ENCODE peak calls at places on chromosomes 16 and 17, in four cellular contexts. E, N, G and P are unnamed samples.

GRCh38 chr17:40953876-40954275 is 12.9 kb downstream of the KRT39 start:
- DNase-seq in E (no peak), N (no peak), G (peak), P (no peak)

GRCh38 chr16:22063888-22064467 is 28.4 kb upstream of the VWA3A start:
- DNase-seq in E (no peak), N (no peak), G (no peak), P (no peak)

GRCh38 chr17:3835410-3836229 is 10.4 kb downstream of the NCBP3 start:
- DNase-seq in E (no peak), N (no peak), G (no peak), P (no peak)

GRCh38 chr16:81121474-81121990 is 25.3 kb upstream of the GCSH start:
- DNase-seq in E (no peak), N (no peak), G (no peak), P (no peak)

GRCh38 chr16:10876799-10877341 is at the start of gene CIITA:
- DNase-seq in E (no peak), N (no peak), G (peak), P (no peak)

GRCh38 chr17:50586421-50587247 is 26.1 kb downstream of the CACNA1G start:
- DNase-seq in E (no peak), N (no peak), G (no peak), P (no peak)

GRCh38 chr16:11291021-11291716 is 10.0 kb upstream of the PRM1 start:
- DNase-seq in E (no peak), N (no peak), G (no peak), P (no peak)

GRCh38 chr16:87407511-87408112 is 15.5 kb downstream of the MAP1LC3B start:
- DNase-seq in E (no peak), N (no peak), G (peak), P (no peak)

GRCh38 chr17:58193641-58194259 is 1.2 kb downstream of the EPX start:
- DNase-seq in E (peak), N (no peak), G (no peak), P (peak)

GRCh38 chr16:88705746-88706287 is 391 bp downstream of the RNF166 start:
- DNase-seq in E (no peak), N (no peak), G (no peak), P (no peak)

GRCh38 chr17:64540118-64540776 is 33.5 kb downstream of the CEP95 start:
- DNase-seq in E (no peak), N (no peak), G (no peak), P (no peak)

GRCh38 chr16:82841108-82841507 is 214.3 kb downstream of the CDH13 start:
- DNase-seq in E (no peak), N (no peak), G (no peak), P (no peak)

GRCh38 chr17:66775262-66775661 is 59.7 kb upstream of the CACNG5 start:
- DNase-seq in E (no peak), N (no peak), G (no peak), P (peak)
- H3K9ac ChIP-seq in E (no peak), N (no peak), G (no peak), P (no peak)

GRCh38 chr17:48002920-48003685 is 32.2 kb downstream of the CDK5RAP3 start:
- DNase-seq in E (no peak), N (no peak), G (no peak), P (peak)
- H2AFZ ChIP-seq in E (peak), N (peak), G (peak), P (peak)

GRCh38 chr17:27349540-27350021 is 55.7 kb downstream of the WSB1 start:
- DNase-seq in E (no peak), N (no peak), G (peak), P (no peak)
- H3K9ac ChIP-seq in E (no peak), N (no peak), G (peak), P (no peak)

GRCh38 chr17:69606142-69606800 is 191.8 kb downstream of the MAP2K6 start:
- DNase-seq in E (no peak), N (no peak), G (no peak), P (no peak)

GRCh38 chr17:69608808-69609494 is 194.5 kb downstream of the MAP2K6 start:
- DNase-seq in E (no peak), N (no peak), G (no peak), P (no peak)

GRCh38 chr17:69607162-69607834 is 192.8 kb downstream of the MAP2K6 start:
- DNase-seq in E (no peak), N (peak), G (peak), P (peak)

GRCh38 chr17:69608114-69608513 is 193.6 kb downstream of the MAP2K6 start:
- DNase-seq in E (no peak), N (no peak), G (no peak), P (no peak)

GRCh38 chr17:69609495-69610315 is 195.2 kb downstream of the MAP2K6 start:
- DNase-seq in E (peak), N (no peak), G (peak), P (no peak)
- H2AFZ ChIP-seq in E (no peak), N (no peak), G (peak), P (peak)

GRCh38 chr16:9047689-9048301 is 43.6 kb upstream of the HAPSTR1 start:
- DNase-seq in E (peak), N (peak), G (peak), P (no peak)
- H3K9ac ChIP-seq in E (peak), N (no peak), G (peak), P (peak)

DNA sequence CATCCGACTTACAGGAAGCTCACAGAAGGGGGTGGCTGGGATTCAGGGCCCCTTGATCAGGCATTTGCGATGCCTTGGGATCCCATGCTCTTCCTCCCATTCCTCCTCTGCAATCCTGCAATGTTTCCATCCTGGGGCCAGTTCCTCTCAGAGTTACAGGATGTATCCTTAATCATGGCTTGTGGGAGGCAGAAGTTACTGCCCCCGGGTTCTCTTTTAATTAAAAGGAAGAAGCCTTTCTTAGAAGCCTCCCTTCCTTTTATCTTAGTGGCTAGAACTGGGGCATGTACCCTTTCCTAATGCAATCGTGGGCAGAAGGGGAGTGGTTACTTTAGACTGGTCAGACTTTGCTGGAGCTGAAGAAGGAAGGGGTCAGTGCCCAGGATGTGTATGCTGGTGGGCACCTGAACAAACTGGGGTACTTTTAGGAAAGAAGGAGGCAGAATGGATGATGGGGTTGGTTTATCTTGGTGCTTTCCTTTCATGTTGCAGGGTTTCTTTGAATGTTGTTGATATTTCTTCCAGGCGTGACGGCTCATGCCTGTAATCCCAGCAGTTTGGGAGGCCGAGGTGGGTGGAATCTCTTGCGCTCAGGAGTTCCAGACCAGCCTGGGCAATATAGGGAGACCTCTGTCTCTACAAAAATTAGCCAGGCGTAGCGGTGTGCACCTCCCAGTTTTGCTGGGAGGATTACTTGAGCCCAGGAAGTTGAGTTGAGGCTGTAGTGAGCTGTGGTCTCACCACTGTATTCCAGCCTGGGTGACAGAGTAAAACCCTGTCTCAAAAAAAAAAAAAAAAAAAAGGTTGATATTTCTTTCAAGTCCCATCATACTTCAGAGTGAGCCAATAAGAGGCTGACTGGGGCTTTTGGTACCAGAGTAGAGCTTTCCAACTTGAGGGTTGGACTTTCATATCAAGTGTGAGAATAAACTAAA is 13.2 kb upstream of the SPN start:
- DNase-seq in E (no peak), N (no peak), G (no peak), P (no peak)
- H2AFZ ChIP-seq in E (peak), N (no peak), G (peak), P (no peak)

GRCh38 chr17:199806-200603 is 18.6 kb upstream of the DOC2B start:
- DNase-seq in E (no peak), N (no peak), G (no peak), P (no peak)
- H3K9ac ChIP-seq in E (no peak), N (no peak), G (no peak), P (no peak)

DNA sequence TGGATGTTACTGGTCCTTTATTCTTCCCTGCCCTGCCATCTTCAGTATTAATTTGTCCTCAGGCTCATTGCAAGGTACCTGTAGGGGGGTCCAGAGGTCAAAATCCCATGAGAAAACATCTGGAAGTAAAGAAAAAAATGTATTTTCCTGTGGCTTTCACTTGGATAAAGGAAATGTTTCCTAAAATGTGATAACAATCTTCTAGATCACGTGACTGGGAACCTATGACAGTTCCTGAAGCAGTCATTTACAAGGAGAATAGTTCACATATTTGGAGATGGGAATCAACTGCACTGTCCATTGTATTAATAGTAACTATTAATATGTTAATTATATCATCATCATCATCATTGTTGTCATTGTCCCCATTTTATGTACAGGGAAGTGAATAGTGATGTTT is 915.1 kb upstream of the EEF2KMT start:
- DNase-seq in E (no peak), N (no peak), G (no peak), P (no peak)
- H2AFZ ChIP-seq in E (no peak), N (no peak), G (no peak), P (no peak)

GRCh38 chr16:76749780-76750375 is 441.1 kb upstream of the MON1B start:
- DNase-seq in E (no peak), N (no peak), G (no peak), P (no peak)
- H3K9ac ChIP-seq in E (no peak), N (no peak), G (no peak), P (no peak)